ENCODE peak calls at places on chromosomes 5 and 9, in four cellular contexts. Q, C, L and J are unnamed samples.

GRCh38 chr5:112290667-112291066 is 128.4 kb downstream of the EPB41L4A start:
- DNase-seq in Q (no peak), C (no peak), L (no peak), J (no peak)

GRCh38 chr9:110691002-110691549 is 22.5 kb downstream of the MUSK start:
- DNase-seq in Q (peak), C (no peak), L (peak), J (peak)

GRCh38 chr5:17096975-17097695 is 120.3 kb upstream of the BASP1 start:
- DNase-seq in Q (no peak), C (no peak), L (no peak), J (no peak)

GRCh38 chr5:5585751-5586341 is 163.4 kb downstream of the ICE1 start:
- DNase-seq in Q (no peak), C (no peak), L (no peak), J (no peak)

GRCh38 chr5:20678814-20679298 is 690.9 kb upstream of the CDH18 start:
- DNase-seq in Q (peak), C (no peak), L (peak), J (peak)

GRCh38 chr5:51433052-51433710 is 49.9 kb downstream of the ISL1 start:
- DNase-seq in Q (no peak), C (no peak), L (no peak), J (no peak)

GRCh38 chr5:83093692-83094091 is 16.3 kb downstream of the XRCC4 start:
- DNase-seq in Q (no peak), C (no peak), L (no peak), J (no peak)

GRCh38 chr5:106876665-106877194 is 794.0 kb downstream of the EFNA5 start:
- DNase-seq in Q (no peak), C (no peak), L (peak), J (no peak)

GRCh38 chr5:33075731-33076130 is 364.6 kb downstream of the NPR3 start:
- DNase-seq in Q (peak), C (no peak), L (no peak), J (no peak)

GRCh38 chr5:108266235-108266634 is 115.7 kb downstream of the FBXL17 start:
- DNase-seq in Q (peak), C (no peak), L (peak), J (no peak)

GRCh38 chr5:168047043-168047668 is 244.3 kb upstream of the WWC1 start:
- DNase-seq in Q (peak), C (peak), L (peak), J (peak)

GRCh38 chr9:106287108-106287631 is 575.8 kb upstream of the ZNF462 start:
- DNase-seq in Q (peak), C (no peak), L (no peak), J (no peak)

GRCh38 chr9:37948417-37948980 is 44.6 kb upstream of the SLC25A51 start:
- DNase-seq in Q (no peak), C (no peak), L (no peak), J (no peak)

DNA sequence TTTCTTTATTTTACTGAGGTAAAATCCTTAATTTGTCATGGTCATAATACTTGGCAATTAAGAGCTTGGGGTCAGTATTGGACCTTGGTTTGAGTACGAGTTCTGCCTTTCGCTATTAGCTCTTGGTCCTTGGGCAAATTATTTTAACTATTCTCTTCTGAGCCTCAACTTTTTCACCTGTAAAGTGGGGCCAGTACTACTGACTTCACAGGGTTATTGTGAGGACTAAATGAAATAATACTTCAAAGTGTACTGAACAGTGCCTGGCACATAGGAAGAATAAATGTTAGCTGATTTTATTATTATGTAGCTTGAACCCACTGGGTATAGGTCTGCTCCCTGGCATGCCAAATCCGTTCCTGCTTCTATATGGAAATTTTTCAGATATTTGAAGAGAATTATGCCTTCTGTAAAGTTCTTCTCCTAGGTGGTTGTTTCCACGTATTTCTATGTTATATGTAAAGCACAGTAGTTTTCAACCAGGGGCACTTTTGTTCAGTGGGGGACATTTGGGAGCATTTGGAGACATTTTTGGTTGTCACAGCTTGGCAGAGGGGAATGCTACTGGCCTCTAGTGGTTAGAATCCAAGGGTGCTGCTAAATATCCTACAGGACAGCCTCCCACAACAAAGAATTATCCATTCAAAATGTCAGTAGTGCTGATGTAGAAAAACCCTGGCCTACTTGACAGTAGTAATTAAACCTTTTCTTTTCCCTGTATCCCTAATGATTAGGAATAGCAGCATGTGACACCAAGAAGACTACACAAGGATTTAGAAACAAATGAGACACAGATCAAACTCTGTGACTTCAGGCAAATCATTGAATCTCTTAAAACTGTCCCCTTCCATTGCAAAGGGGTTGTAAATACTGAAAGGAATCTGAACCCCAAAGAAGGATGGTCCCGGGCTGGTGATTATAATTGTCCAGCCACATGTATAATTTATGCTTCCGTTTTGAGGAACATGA is 4.5 kb downstream of the RCL1 start:
- DNase-seq in Q (peak), C (peak), L (peak), J (peak)
- TF ChIP-seq CTCF in Q (peak), C (peak), L (peak), J (peak)

GRCh38 chr5:170479484-170479883 is 24.3 kb upstream of the KCNIP1 start:
- DNase-seq in Q (peak), C (no peak), L (peak), J (no peak)
- TF ChIP-seq CTCF in Q (no peak), C (no peak), L (peak), J (no peak)

GRCh38 chr5:78362220-78362619 is 1.8 kb downstream of the SCAMP1 start:
- DNase-seq in Q (no peak), C (no peak), L (no peak), J (no peak)

GRCh38 chr5:78359831-78360673 is at the start of gene SCAMP1:
- DNase-seq in Q (peak), C (peak), L (peak), J (peak)

GRCh38 chr5:78360674-78361225 is 333 bp downstream of the SCAMP1 start:
- DNase-seq in Q (no peak), C (peak), L (no peak), J (no peak)

GRCh38 chr5:78364005-78364404 is 3.6 kb downstream of the SCAMP1 start:
- DNase-seq in Q (peak), C (no peak), L (peak), J (no peak)

GRCh38 chr5:78361226-78361993 is 993 bp downstream of the SCAMP1 start:
- DNase-seq in Q (peak), C (peak), L (peak), J (peak)
- TF ChIP-seq CTCF in Q (peak), C (peak), L (peak), J (peak)

GRCh38 chr5:24163091-24163490 is 481.7 kb downstream of the CDH10 start:
- DNase-seq in Q (no peak), C (no peak), L (peak), J (no peak)

GRCh38 chr5:24161559-24161958 is 483.2 kb downstream of the CDH10 start:
- DNase-seq in Q (no peak), C (no peak), L (peak), J (no peak)

GRCh38 chr5:24167791-24168190 is 477.0 kb downstream of the CDH10 start:
- DNase-seq in Q (no peak), C (no peak), L (no peak), J (no peak)

DNA sequence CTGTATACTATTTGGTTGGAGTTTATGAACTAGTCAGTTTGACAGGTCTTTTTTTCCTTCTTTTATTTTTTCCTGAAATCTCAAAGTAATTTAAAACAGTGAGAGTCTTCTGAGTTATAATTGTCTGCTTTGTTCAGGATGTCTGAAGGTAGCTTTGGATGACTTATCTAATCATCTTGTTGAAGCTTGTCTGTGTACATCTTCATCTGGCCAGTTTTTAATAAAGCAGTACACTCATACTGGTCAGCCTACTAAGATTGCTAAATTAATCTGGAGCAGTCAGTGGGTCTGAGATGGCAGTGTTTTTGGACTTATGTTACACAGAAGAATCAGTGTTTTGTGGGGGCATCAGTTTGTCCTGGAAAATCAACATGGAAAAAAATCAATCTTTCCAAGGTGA is 482.4 kb downstream of the CDH10 start:
- DNase-seq in Q (no peak), C (no peak), L (no peak), J (no peak)
- TF ChIP-seq CTCF in Q (no peak), C (no peak), L (no peak), J (no peak)

DNA sequence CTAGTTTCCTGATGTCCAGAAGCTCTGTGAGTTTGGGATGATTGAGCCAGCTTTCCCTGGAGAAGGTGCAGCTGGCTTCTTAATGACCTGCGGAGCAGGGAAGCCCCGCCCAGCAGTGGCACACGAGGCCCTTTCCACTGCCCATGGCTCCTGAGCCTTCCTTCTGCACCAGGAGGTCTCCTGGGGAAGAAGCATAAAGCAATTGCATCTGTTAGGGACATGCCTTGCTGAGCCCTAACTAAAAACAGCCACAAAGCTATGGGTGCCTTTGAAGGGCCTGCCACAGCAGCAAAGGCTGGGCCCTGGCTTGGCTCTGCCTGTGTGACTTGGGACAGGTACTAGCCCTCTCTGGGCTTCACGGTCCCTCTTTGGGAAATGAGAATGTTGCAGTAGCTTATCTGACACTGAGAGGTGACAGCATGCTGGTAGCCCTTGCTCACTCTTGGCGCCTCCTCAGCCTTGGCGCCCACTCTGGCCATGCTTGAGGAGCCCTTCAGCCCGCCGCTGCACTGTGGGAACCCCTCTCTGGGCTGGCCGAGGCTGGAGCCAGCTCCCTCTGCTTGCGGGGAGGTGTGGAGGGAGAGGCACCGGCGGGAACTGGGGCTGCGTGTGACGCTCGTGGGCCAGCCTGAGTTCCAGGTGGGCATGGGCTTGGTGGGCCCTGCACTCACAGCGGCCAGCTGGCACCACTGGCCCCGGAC is 218.4 kb downstream of the FSTL4 start:
- DNase-seq in Q (no peak), C (no peak), L (no peak), J (no peak)
- TF ChIP-seq CTCF in Q (no peak), C (no peak), L (no peak), J (no peak)

GRCh38 chr5:142108432-142109355 is at the start of gene NDFIP1:
- DNase-seq in Q (peak), C (peak), L (peak), J (peak)
- TF ChIP-seq CTCF in Q (no peak), C (peak), L (no peak), J (no peak)